ENCODE peak calls at places on chromosome 20, in five cellular contexts. F is H1, E is HepG2, D is A549, M is K562. T is an unnamed sample.

GRCh38 chr20:436476-436875 is 25.9 kb downstream of the TBC1D20 start:
- DNase-seq in D (no peak), M (no peak), E (no peak), F (no peak), T (no peak)

GRCh38 chr20:61583356-61583755 is 331.3 kb downstream of the CDH4 start:
- DNase-seq in F (no peak), E (no peak), M (no peak), D (no peak), T (no peak)

GRCh38 chr20:47781631-47782030 is 3.6 kb downstream of the SULF2 start:
- DNase-seq in F (no peak), M (no peak), E (no peak), D (no peak), T (no peak)

GRCh38 chr20:25248501-25249172 is 752 bp downstream of the PYGB start:
- DNase-seq in E (no peak), M (no peak), F (no peak), D (peak), T (no peak)

GRCh38 chr20:45268531-45268930 is 14.2 kb upstream of the SLPI start:
- DNase-seq in M (no peak), D (no peak), F (no peak), E (no peak), T (no peak)

GRCh38 chr20:58003525-58003924 is 224.9 kb downstream of the ANKRD60 start:
- DNase-seq in E (no peak), D (peak), F (no peak), M (peak), T (no peak)

GRCh38 chr20:58715709-58716475 is 23.3 kb downstream of the NPEPL1 start:
- DNase-seq in M (no peak), E (no peak), F (no peak), D (no peak), T (no peak)

GRCh38 chr20:58228484-58229197 is at the start of gene ANKRD60:
- DNase-seq in E (no peak), F (no peak), D (no peak), M (peak), T (no peak)

GRCh38 chr20:64265201-64265600 is 9.7 kb downstream of the PCMTD2 start:
- DNase-seq in F (no peak), D (no peak), M (no peak), E (no peak), T (no peak)

GRCh38 chr20:10868299-10868698 is 194.5 kb upstream of the JAG1 start:
- DNase-seq in M (no peak), D (no peak), E (no peak), F (no peak), T (no peak)

GRCh38 chr20:51531141-51531710 is 11.3 kb downstream of the NFATC2 start:
- DNase-seq in F (no peak), E (no peak), D (peak), M (no peak), T (no peak)

DNA sequence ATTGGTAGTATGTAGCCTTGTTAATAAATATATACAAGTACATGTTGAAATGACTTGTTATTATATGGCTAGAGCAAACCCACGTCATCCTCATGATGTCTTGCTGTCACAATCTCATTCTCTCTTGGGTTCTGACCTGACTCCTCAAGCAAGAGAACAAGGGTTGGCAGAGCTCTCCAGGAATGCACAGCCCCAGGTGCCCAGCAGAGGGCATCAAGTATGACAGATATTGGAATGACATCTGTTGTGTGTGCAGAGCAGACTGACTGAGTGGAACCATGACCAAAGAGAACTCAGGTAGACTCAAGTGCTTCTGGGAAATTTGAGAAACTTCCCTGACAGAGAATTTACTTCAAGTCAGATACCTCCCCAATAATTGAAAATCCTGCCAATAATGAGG is 90.6 kb downstream of the PAX1 start:
- DNase-seq in D (no peak), F (no peak), M (no peak), E (peak), T (no peak)
- TF ChIP-seq KDM1A in D (no peak), F (no peak), M (no peak), E (no peak), T (no peak)

DNA sequence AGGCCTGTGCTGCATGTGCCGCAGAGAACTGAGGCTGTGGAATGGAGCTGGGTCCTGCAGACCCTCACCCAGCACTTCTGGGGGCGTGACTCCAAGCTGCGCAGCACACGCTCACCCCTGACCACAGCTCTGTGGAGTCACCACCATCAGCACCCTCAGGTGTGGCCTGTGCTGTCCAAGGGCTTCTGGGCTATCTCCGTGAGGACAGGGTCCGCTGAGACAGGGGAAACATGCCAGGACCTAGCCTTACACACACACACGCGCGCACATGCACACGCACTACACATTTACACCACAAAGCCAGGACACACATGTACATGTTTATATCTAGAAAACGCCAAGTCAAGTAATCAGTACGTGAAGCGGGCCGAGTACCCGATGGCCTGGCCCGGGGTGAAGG is 26.8 kb upstream of the TCFL5 start:
- DNase-seq in F (no peak), E (no peak), D (no peak), M (no peak), T (no peak)
- TF ChIP-seq KDM1A in F (no peak), E (no peak), D (no peak), M (no peak), T (no peak)

GRCh38 chr20:7859371-7859802 is 80.9 kb downstream of the HAO1 start:
- DNase-seq in M (no peak), D (no peak), E (peak), F (no peak), T (peak)
- TF ChIP-seq KDM1A in M (no peak), D (no peak), E (no peak), F (no peak), T (no peak)

DNA sequence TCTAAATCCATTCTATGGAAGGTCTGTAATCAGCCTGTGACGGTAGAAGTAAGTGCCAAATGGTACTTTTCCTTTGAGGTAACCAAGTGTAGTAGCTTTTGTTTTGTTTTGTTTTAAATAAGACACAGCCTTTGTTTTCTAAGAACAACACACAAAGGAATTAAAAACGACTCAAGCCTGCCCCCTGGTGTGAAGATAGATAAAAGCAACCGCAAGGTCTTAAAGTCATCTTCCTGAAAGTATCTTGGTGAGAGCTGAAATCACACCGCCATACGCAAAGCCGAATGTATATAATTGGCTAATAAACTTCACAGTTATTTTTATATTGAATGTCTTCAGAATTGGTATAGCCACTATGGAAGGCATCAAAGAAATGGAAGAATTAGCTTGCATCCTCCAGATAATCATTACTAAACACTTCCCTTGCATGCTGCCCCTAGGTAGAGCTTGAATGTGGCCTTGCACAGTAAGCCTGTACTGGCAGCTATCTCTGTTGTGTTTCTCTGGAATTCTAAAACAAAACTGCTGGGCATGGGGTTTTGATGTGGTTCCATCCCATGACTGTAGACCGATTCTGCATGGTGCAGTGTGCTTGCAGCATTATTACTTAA is 95.6 kb downstream of the LAMP5 start:
- DNase-seq in D (no peak), F (peak), E (peak), M (peak), T (peak)
- TF ChIP-seq KDM1A in D (no peak), F (no peak), E (no peak), M (no peak), T (no peak)

DNA sequence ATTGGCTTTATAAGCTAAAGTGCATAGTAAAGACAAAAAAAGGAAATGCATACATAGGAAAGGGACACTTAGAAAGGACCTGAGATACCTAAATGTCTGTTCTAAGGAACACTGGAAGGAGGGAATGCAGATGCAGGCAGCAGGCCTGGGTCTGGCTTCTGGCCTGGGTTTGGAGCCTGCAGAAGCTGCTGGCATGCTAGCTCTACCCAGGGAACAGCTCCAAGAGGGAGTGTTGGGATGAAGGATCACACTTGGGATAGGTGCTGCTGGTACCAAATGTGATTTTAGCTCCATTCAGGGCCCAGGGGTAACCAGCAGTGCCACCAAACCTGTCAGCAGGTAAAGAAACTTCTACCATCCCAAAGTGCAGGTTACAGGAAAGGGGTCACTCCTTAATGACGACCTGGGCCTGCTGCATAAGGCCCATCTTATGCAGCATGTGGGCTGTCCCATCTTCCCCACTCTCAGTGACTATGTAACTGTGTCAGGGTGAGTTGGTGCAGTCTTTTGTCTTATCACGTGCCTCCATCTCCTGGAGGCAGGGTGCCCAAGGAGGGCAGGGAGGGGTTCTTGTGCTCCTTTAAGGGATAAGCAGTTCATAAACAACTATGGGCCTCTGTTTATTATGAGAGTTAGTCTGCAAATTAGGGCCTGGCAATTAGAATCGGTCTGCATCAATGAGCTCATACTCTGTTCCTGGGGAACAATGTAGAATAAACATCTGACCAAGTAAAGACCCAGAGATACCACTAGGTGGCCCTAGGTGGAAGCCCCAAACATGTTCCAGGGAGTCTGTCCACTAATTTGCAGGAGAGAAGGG is 26.9 kb downstream of the DDX27 start:
- DNase-seq in F (no peak), M (peak), E (peak), D (peak), T (no peak)
- TF ChIP-seq KDM1A in F (no peak), M (no peak), E (no peak), D (no peak), T (no peak)

GRCh38 chr20:18754030-18754659 is 59.4 kb upstream of the SCP2D1 start:
- DNase-seq in E (no peak), D (no peak), F (no peak), M (no peak), T (peak)
- TF ChIP-seq KDM1A in E (no peak), D (no peak), F (no peak), M (no peak), T (no peak)

DNA sequence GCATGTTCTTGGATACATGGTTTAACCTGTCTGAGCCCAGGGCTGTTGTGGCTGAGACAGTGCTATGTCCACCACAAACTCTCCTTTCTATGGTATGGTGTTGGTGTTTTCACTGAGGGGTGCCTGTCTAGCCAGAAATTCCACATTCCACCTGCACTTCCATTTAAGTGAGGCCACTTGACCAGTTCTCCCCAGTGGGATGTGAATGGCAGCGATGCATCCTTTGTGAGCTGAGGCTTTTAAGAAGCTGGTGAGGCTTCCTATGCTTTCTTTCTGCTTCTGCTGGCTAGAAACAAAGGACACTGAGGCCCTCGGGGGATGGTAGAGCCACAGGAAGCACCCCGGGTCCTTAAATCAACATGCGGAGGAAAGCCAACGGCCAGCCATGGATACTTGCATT is 151.5 kb upstream of the CHD6 start:
- DNase-seq in D (no peak), M (no peak), F (peak), E (no peak), T (no peak)
- TF ChIP-seq KDM1A in D (no peak), M (no peak), F (no peak), E (no peak), T (no peak)

DNA sequence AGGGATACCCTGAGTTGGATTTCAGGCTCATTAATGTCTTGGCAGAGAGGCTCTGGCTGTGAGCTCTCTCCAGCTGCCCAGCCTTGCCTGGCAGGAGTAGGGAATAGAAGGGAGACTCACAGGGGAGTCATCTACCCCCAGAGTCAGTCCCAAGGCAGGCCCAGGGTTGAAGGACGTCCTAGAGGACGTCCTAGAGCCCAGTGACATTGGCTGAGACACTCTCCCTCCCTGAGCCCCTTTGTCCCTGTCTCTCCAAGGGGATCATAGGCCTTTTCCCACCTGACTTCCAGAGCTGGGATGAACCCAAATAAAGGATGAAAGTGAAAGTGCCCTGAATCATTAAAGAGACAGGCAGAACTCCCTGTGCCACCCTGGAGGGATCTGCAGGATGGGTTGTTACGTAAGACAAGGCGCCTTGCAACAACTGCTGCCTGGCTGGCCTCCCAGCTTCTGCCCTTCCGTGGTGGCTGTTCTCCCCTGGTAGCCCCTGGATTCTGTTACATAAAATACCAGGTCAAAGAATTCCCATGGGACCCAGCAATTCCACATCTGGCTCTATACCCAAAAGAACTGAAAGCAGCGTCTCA is 53.6 kb upstream of the SIRPA start:
- DNase-seq in M (no peak), D (no peak), F (no peak), E (no peak), T (no peak)
- TF ChIP-seq KDM1A in M (no peak), D (no peak), F (no peak), E (no peak), T (no peak)